ENCODE peak calls at places on chromosomes 2 and 18, in five cellular contexts. R is breast epithelium, I is PC-3, T is fibroblast of lung, B is brain microvascular endothelial cell. K is an unnamed sample.

GRCh38 chr2:28612131-28612812 is 116.4 kb downstream of the PLB1 start:
- DNase-seq in R (no peak), I (no peak), T (no peak), B (no peak), K (no peak)

GRCh38 chr18:61194726-61195125 is 138.5 kb upstream of the CDH20 start:
- DNase-seq in R (no peak), I (no peak), T (no peak), B (no peak), K (no peak)

GRCh38 chr2:48601349-48601748 is 16.3 kb upstream of the GTF2A1L start:
- DNase-seq in R (no peak), I (peak; percentile 44), T (peak; percentile 35), B (peak; percentile 12), K (peak; percentile 13)

GRCh38 chr2:58419983-58420382 is 178.9 kb upstream of the FANCL start:
- DNase-seq in R (no peak), I (no peak), T (no peak), B (no peak), K (no peak)

GRCh38 chr2:216350214-216350789 is 22.0 kb downstream of the MARCHF4 start:
- DNase-seq in R (no peak), I (peak; percentile 66), T (peak; percentile 64), B (peak; percentile 86), K (peak; percentile 65)

GRCh38 chr18:25061345-25061744 is 290.6 kb downstream of the ZNF521 start:
- DNase-seq in R (no peak), I (no peak), T (no peak), B (no peak), K (no peak)

GRCh38 chr2:85584354-85584856 is at the start of gene VAMP5:
- DNase-seq in R (no peak), I (no peak), T (peak; percentile 32), B (no peak), K (no peak)

GRCh38 chr2:71510196-71510807 is 56.9 kb downstream of the DYSF start:
- DNase-seq in R (peak; percentile 26), I (peak; percentile 73), T (peak; percentile 40), B (peak; percentile 55), K (peak; percentile 83)

GRCh38 chr2:69589973-69590652 is 53.4 kb downstream of the AAK1 start:
- DNase-seq in R (no peak), I (no peak), T (peak; percentile 74), B (peak; percentile 62), K (no peak)

GRCh38 chr2:3309496-3310355 is 67.9 kb downstream of the EIPR1 start:
- DNase-seq in R (no peak), I (no peak), T (no peak), B (no peak), K (no peak)

GRCh38 chr2:151826737-151827157 is 1.5 kb downstream of the ARL5A start:
- DNase-seq in R (no peak), I (peak; percentile 19), T (peak; percentile 30), B (no peak), K (no peak)

DNA sequence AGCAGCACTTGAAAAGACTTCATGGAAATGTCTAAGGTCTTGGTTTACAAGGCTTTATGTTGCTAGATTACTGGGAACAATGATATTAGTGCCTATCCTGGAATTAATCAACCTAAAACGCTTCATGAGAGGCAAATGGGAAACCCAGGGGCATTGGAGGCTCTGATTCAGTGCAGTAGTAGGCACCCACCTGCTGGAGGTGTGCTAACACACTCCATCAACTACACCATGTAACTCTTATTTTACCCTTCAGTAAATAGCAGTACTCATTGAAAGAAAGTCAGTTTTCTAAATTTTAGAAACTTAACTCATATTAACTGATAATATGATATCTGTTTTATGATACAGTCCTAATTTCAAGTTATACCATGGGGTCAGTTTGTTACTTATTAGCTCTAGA is 17.4 kb upstream of the HNRNPA3 start:
- DNase-seq in R (no peak), I (no peak), T (no peak), B (no peak), K (no peak)
- TF ChIP-seq CTCF in R (no peak), I (no peak), T (no peak), B (no peak), K (no peak)

GRCh38 chr2:42044939-42045338 is 2.9 kb upstream of the PKDCC start:
- DNase-seq in R (no peak), I (no peak), T (no peak), B (no peak), K (no peak)
- H3K27ac ChIP-seq in R (no peak overlapping the region), I (no peak overlapping the region), T (no peak overlapping the region), B (no peak overlapping the region), K (no peak overlapping the region)

GRCh38 chr18:39698436-39698835 is 2132.8 kb upstream of the CELF4 start:
- DNase-seq in R (no peak), I (no peak), T (no peak), B (no peak), K (no peak)

DNA sequence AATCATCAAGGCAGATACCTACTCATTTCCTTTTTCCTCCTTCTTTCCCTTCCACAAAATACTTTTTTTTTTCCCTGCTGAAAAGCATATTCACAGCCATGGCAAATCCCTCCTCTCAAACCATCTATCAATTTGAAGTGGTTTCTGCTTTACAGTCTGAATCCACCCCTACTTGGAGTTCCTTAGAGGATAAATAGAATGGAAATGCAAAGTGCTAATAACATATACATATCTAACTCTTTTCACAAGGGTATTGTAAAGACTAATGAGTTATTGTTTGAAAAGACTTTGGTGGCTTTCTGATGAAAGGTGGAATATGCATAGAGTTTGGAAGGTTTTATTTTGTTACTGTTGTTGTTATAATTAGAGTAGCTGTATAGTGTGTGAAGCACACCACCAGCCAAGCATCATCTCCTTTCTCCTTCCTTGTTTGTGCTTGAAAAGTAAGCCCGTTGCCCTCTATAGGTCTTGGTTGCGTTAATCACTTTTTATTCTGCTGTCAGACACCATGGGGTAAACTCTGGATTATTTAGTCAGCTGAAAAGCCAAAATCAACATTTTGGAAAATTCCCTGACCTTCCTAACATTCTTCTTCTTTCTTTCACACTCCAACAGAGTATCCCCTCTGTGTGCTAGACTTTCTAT is 2126.9 kb upstream of the CELF4 start:
- DNase-seq in R (no peak), I (no peak), T (no peak), B (no peak), K (no peak)
- TF ChIP-seq CTCF in R (no peak), I (no peak), T (no peak), B (no peak), K (no peak)

GRCh38 chr18:79951545-79952456 is at the start of gene SLC66A2:
- DNase-seq in R (peak; percentile 83), I (peak; percentile 89), T (peak; percentile 79), B (peak; percentile 77), K (peak; percentile 85)
- H3K27ac ChIP-seq in R (peak within 1 kb of the TSS; percentile 95), I (no peak within 1 kb of the TSS), T (peak within 1 kb of the TSS; percentile 81), B (peak within 1 kb of the TSS; percentile 50), K (peak within 1 kb of the TSS; percentile 63)

GRCh38 chr2:207243601-207244000 is 77.9 kb upstream of the KLF7 start:
- DNase-seq in R (no peak), I (no peak), T (no peak), B (no peak), K (no peak)

GRCh38 chr2:207241198-207241597 is 75.5 kb upstream of the KLF7 start:
- DNase-seq in R (no peak), I (peak; percentile 56), T (peak; percentile 48), B (no peak), K (no peak)

GRCh38 chr2:207248702-207249355 is 83.1 kb upstream of the KLF7 start:
- DNase-seq in R (no peak), I (peak; percentile 65), T (peak; percentile 52), B (no peak), K (no peak)

GRCh38 chr2:207240649-207241048 is 74.9 kb upstream of the KLF7 start:
- DNase-seq in R (no peak), I (no peak), T (no peak), B (no peak), K (no peak)

GRCh38 chr2:207245526-207245925 is 79.8 kb upstream of the KLF7 start:
- DNase-seq in R (no peak), I (no peak), T (no peak), B (no peak), K (no peak)
- TF ChIP-seq CTCF in R (no peak), I (no peak), T (no peak), B (no peak), K (no peak)

GRCh38 chr18:51153659-51154371 is 43.7 kb downstream of the MEX3C start:
- DNase-seq in R (no peak), I (no peak), T (no peak), B (no peak), K (no peak)

GRCh38 chr18:51151568-51152511 is 45.6 kb downstream of the MEX3C start:
- DNase-seq in R (no peak), I (no peak), T (no peak), B (no peak), K (no peak)

GRCh38 chr18:51151185-51151567 is 46.3 kb downstream of the MEX3C start:
- DNase-seq in R (no peak), I (no peak), T (no peak), B (no peak), K (no peak)

GRCh38 chr18:51149605-51150429 is 47.7 kb downstream of the MEX3C start:
- DNase-seq in R (no peak), I (peak; percentile 2), T (peak; percentile 68), B (peak; percentile 86), K (no peak)

GRCh38 chr18:51150430-51150746 is 47.1 kb downstream of the MEX3C start:
- DNase-seq in R (no peak), I (no peak), T (no peak), B (no peak), K (no peak)
- H3K27ac ChIP-seq in R (no peak overlapping the region), I (no peak overlapping the region), T (no peak overlapping the region), B (no peak overlapping the region), K (no peak overlapping the region)

GRCh38 chr18:29879763-29880162 is 1162.8 kb downstream of the DSC3 start:
- DNase-seq in R (no peak), I (no peak), T (no peak), B (no peak), K (no peak)

GRCh38 chr18:29873211-29873610 is 1169.3 kb downstream of the DSC3 start:
- DNase-seq in R (no peak), I (peak; percentile 20), T (no peak), B (no peak), K (no peak)

GRCh38 chr18:29874519-29875098 is 1167.9 kb downstream of the DSC3 start:
- DNase-seq in R (no peak), I (peak; percentile 63), T (peak; percentile 39), B (no peak), K (peak; percentile 4)
- TF ChIP-seq CTCF in R (peak; percentile 43), I (peak; percentile 83), T (peak; percentile 25), B (peak; percentile 58), K (peak; percentile 56)

DNA sequence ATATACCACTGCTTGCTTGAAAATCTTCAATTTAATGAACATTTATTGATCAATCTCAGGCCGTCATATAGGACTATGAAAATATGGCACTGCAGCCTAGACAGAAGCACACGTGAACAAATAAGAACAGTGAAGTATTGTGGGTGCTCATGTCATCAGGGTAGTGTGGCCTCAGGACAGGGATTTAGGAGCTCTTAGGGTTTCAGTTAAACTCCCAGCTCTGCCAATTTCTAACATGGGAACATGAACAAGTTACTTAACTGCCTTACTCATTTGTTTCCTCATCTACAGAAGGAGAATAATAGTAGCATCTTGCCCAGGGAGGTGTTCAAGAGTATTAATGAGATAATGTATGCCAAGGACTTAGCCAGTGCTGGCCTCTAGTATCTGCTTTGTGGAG is 146.0 kb upstream of the MAP3K20 start:
- DNase-seq in R (no peak), I (no peak), T (no peak), B (no peak), K (no peak)
- H3K27ac ChIP-seq in R (peak overlapping the region; percentile 76), I (no peak overlapping the region), T (no peak overlapping the region), B (no peak overlapping the region), K (no peak overlapping the region)

K was measured in RWPE1.